ENCODE peak calls at places on chromosome X, in five cellular contexts. E, R, M, N and G are unnamed samples.

GRCh38 chrX:2705036-2705435 is 13.9 kb downstream of the CD99 start:
- DNase-seq in M (no peak), R (peak; percentile 53), N (no peak), E (no peak), G (no peak)

GRCh38 chrX:131709553-131709952 is 165.7 kb downstream of the OR13H1 start:
- DNase-seq in R (no peak), M (no peak), E (no peak), N (no peak), G (no peak)

GRCh38 chrX:154596290-154596929 is 11.5 kb downstream of the CTAG1A start:
- DNase-seq in M (no peak), R (peak; percentile 31), N (peak; percentile 78), E (no peak), G (no peak)

GRCh38 chrX:40172980-40173661 is 75.4 kb upstream of the BCOR start:
- DNase-seq in R (no peak), M (no peak), E (no peak), N (no peak), G (no peak)

GRCh38 chrX:71652405-71652804 is 14.9 kb upstream of the LOC101059915 start:
- DNase-seq in M (no peak), E (no peak), N (peak; percentile 42), R (peak; percentile 68), G (peak; percentile 30)

GRCh38 chrX:1249101-1249887 is 19.3 kb upstream of the CSF2RA start:
- DNase-seq in E (peak; percentile 24), N (peak; percentile 68), R (no peak), M (peak; percentile 42), G (no peak)

GRCh38 chrX:71487814-71488213 is 45.1 kb upstream of the OGT start:
- DNase-seq in R (no peak), N (no peak), M (no peak), E (no peak), G (no peak)

GRCh38 chrX:100874240-100874798 is at the start of gene NOX1:
- DNase-seq in E (no peak), M (no peak), R (no peak), N (no peak), G (no peak)

GRCh38 chrX:40098264-40099045 is 697 bp upstream of the BCOR start:
- DNase-seq in E (no peak), N (peak; percentile 51), M (no peak), R (no peak), G (no peak)

GRCh38 chrX:43860646-43861370 is 21.4 kb downstream of the MAOB start:
- DNase-seq in M (no peak), R (peak; percentile 76), N (no peak), E (no peak), G (no peak)

GRCh38 chrX:44470816-44471215 is 71.8 kb downstream of the FUNDC1 start:
- DNase-seq in R (no peak), M (no peak), N (no peak), E (no peak), G (no peak)

GRCh38 chrX:49784747-49785280 is 44.3 kb upstream of the PAGE4 start:
- DNase-seq in E (no peak), N (no peak), R (no peak), M (no peak), G (no peak)

GRCh38 chrX:38805294-38806053 is 4.2 kb downstream of the MID1IP1 start:
- DNase-seq in E (no peak), R (peak; percentile 85), M (peak; percentile 68), N (peak; percentile 25), G (peak; percentile 57)

GRCh38 chrX:10756365-10756915 is 136.1 kb upstream of the MID1 start:
- DNase-seq in M (no peak), E (no peak), R (peak; percentile 88), N (no peak), G (peak; percentile 37)

GRCh38 chrX:1097328-1097727 is 115.1 kb downstream of the CRLF2 start:
- DNase-seq in R (no peak), N (no peak), M (no peak), E (no peak), G (no peak)

DNA sequence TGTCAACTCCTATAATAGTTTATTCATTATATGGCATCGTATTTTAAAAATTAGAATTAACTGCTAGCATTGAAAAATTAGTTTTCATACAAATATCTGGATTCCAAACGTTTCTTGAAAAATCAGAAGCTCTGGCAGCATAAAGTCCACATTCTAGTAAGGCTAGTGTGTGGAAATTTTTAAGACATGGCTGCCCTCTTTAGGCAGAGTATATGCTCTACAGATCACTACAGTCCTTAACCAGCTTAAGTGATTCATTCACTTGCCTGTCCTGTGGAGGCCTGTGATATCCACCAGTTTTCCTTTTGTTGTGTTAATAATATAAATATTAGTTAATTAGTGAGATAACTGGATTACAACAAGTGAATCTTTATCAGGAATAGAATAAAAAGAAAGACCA is 287.2 kb downstream of the OPHN1 start:
- DNase-seq in N (no peak), R (peak; percentile 67), M (no peak), E (no peak), G (peak; percentile 7)
- TF ChIP-seq CTCF in N (no peak), R (peak; percentile 47), M (no peak), E (no peak), G (peak; percentile 52)

DNA sequence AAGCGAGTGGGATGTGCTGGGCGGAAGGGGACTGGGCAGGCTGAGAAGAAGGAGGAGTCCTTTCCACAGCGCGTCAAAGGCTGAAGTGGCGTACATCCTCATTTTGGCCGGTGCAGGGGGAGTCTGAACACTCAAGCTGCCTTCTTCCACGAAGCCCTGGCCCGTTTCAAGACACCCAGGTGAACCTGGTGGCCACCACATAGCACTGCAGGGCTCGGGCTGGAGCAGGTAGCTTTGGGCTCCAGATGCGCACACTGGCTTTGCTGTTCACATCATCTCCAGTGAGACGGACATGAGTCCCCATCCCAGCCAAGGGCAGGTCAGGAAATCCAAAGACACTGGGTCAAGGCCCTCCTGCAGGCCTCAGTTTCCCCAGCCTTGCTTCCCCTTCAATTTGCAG is 30.3 kb downstream of the CCNQ start:
- DNase-seq in E (no peak), M (no peak), N (peak; percentile 24), R (no peak), G (no peak)
- TF ChIP-seq CTCF in E (no peak), M (no peak), N (no peak), R (no peak), G (no peak)

GRCh38 chrX:78555401-78555980 is 103.6 kb downstream of the RTL3 start:
- DNase-seq in R (peak; percentile 9), N (no peak), E (no peak), M (no peak), G (no peak)
- TF ChIP-seq CTCF in R (peak; percentile 38), N (no peak), E (peak; percentile 9), M (peak; percentile 6), G (peak; percentile 33)

DNA sequence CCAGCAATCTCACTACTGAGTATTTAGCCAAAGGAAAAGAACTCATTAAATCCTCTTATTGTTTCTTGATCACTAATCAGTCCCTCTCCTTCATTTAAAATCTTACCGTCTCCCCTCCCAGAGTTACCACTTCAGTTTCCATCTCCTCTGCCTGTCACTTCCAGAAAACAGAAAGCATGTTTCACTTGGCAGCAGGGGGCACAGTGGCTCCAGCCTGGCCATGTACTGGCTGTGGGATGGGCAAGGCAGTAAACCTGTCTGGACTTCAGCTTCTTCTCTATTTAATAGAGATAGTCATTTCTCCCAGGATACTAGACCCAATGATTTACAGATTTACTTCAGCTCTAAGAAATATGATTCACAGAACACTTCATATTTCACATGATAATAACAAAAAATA is 63.2 kb downstream of the CD40LG start:
- DNase-seq in M (peak; percentile 30), E (no peak), N (peak; percentile 23), R (peak; percentile 50), G (peak; percentile 4)
- TF ChIP-seq CTCF in M (no peak), E (no peak), N (no peak), R (peak; percentile 50), G (peak; percentile 53)

DNA sequence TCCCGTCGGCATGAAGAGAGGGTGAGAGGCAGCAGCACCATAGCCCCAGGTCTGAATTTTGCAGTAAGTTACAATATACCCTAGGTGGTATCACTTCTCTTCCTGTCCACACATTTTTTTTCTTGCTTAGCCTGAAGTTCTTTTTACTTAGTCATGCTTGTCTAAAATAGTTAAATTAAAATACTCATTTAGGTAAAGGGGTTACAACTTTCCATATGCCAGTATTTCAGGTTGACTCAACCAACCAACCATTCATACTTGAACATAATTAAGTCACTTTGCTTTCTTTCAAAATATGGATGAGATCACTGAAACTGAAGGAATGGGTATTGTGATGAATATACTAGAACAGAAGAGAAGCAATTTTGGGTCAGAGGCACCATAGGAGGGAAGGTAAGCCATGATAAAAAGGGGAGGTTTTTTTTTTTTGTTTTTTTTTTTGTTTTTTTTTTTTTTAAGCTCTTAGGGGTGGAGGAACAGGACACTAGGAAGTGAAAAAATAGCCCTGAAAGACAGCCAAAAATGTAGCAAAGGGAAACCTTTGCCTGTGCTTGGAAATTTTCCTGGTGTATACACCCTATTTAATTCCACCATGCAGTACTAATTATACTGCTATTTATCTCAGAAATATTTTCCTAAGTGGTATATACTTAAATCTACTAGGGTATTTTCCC is 41.8 kb downstream of the RPS6KA3 start:
- DNase-seq in R (no peak), N (no peak), E (no peak), M (no peak), G (no peak)
- TF ChIP-seq CTCF in R (no peak), N (no peak), E (no peak), M (no peak), G (no peak)

GRCh38 chrX:7904557-7904956 is 22.7 kb downstream of the PNPLA4 start:
- DNase-seq in E (no peak), R (peak; percentile 1), N (no peak), M (no peak), G (no peak)
- TF ChIP-seq CTCF in E (no peak), R (no peak), N (no peak), M (no peak), G (no peak)

DNA sequence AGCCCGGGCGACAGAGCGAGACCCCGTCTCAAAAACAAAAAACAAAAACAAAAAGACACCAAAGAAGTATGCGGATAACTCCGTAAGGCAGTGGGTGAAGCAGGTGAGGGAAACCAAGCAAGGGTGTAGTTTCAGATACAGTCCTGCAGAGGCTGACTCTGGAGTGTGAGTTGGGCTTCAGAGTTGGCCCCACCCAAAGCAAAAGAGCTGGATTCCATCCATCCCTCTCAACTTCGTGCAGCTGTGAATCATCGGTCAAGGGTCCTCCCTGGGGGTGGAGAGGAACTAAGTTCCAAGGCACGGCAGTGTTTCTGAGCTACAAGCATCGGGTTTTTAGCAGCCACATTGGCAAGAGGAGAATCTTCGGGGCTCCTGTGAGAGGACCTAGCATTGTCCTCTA is 43.9 kb upstream of the FAM9A start:
- DNase-seq in E (no peak), R (peak; percentile 53), M (no peak), N (peak; percentile 13), G (no peak)
- TF ChIP-seq CTCF in E (no peak), R (peak; percentile 17), M (no peak), N (no peak), G (no peak)

GRCh38 chrX:25004040-25004439 is 11.7 kb downstream of the ARX start:
- DNase-seq in M (no peak), N (no peak), E (no peak), R (no peak), G (no peak)

GRCh38 chrX:25002658-25003015 is 13.1 kb downstream of the ARX start:
- DNase-seq in E (no peak), R (no peak), M (no peak), N (no peak), G (no peak)

GRCh38 chrX:25003066-25003849 is 12.5 kb downstream of the ARX start:
- DNase-seq in N (no peak), M (no peak), R (no peak), E (no peak), G (no peak)

GRCh38 chrX:25004485-25005032 is 11.2 kb downstream of the ARX start:
- DNase-seq in N (no peak), E (no peak), R (no peak), M (no peak), G (no peak)

GRCh38 chrX:25001808-25002657 is 13.7 kb downstream of the ARX start:
- DNase-seq in N (peak; percentile 33), R (no peak), M (no peak), E (no peak), G (no peak)
- TF ChIP-seq CTCF in N (no peak), R (no peak), M (no peak), E (no peak), G (no peak)